ENCODE peak calls at places on chromosome 12, in seven cellular contexts. Y is uterus, H is cardiac fibroblast, S is tibial artery, R is thoracic aorta, B is BE2C, P is esophagus squamous epithelium. M is an unnamed sample.

GRCh38 chr12:101670007-101670671 is 27.3 kb upstream of the CHPT1 start:
- DNase-seq in H (peak; percentile 69), B (peak; percentile 32), R (no peak), P (no peak), S (no peak), Y (peak; percentile 16), M (no peak)

GRCh38 chr12:459430-460258 is at the start of gene B4GALNT3:
- DNase-seq in Y (peak; percentile 45), R (peak; percentile 13), H (peak; percentile 14), S (peak; percentile 88), B (peak; percentile 51), P (no peak), M (no peak)

GRCh38 chr12:39627914-39628313 is 8.3 kb upstream of the ABCD2 start:
- DNase-seq in R (no peak), S (no peak), H (no peak), Y (no peak), B (no peak), P (no peak), M (no peak)

GRCh38 chr12:91194500-91194899 is 11.9 kb upstream of the DCN start:
- DNase-seq in H (peak; percentile 60), S (no peak), B (no peak), Y (no peak), R (no peak), P (no peak), M (no peak)

GRCh38 chr12:66247741-66248140 is 54.6 kb upstream of the HELB start:
- DNase-seq in Y (no peak), S (no peak), H (no peak), B (no peak), P (no peak), R (no peak), M (no peak)

GRCh38 chr12:49716546-49716945 is 9.3 kb upstream of the FMNL3 start:
- DNase-seq in R (no peak), Y (no peak), B (no peak), S (no peak), H (no peak), P (no peak), M (no peak)

GRCh38 chr12:29282452-29282851 is 98.5 kb downstream of the ERGIC2 start:
- DNase-seq in Y (no peak), B (no peak), S (no peak), R (no peak), P (no peak), H (peak; percentile 6), M (no peak)

GRCh38 chr12:63103489-63104131 is 47.4 kb downstream of the AVPR1A start:
- DNase-seq in Y (no peak), R (no peak), B (no peak), P (no peak), S (no peak), H (peak; percentile 31), M (no peak)

GRCh38 chr12:77190022-77190421 is 124.7 kb upstream of the E2F7 start:
- DNase-seq in R (no peak), S (no peak), P (no peak), H (peak; percentile 70), Y (no peak), B (no peak), M (no peak)

GRCh38 chr12:75703131-75703530 is 191.7 kb upstream of the KRR1 start:
- DNase-seq in Y (no peak), S (no peak), B (no peak), P (no peak), R (no peak), H (no peak), M (no peak)

GRCh38 chr12:111798182-111798581 is 31.4 kb downstream of the ALDH2 start:
- DNase-seq in Y (no peak), R (no peak), S (no peak), P (no peak), H (no peak), B (no peak), M (no peak)

GRCh38 chr12:50224026-50224692 is 57.0 kb upstream of the CERS5 start:
- DNase-seq in H (no peak), S (no peak), P (no peak), Y (no peak), B (peak; percentile 31), R (no peak), M (no peak)

GRCh38 chr12:109480356-109480755 is 2.9 kb downstream of the UBE3B start:
- DNase-seq in Y (no peak), R (no peak), H (no peak), P (no peak), S (no peak), B (no peak), M (no peak)

GRCh38 chr12:114711689-114712152 is 27.7 kb upstream of the TBX3 start:
- DNase-seq in R (no peak), H (no peak), B (no peak), S (no peak), P (no peak), Y (no peak), M (no peak)

GRCh38 chr12:105920161-105920684 is 218.5 kb downstream of the NUAK1 start:
- DNase-seq in Y (peak; percentile 82), P (no peak), B (peak; percentile 31), R (no peak), H (peak; percentile 70), S (no peak), M (no peak)

GRCh38 chr12:43797561-43798217 is 8.4 kb downstream of the TWF1 start:
- DNase-seq in B (no peak), S (no peak), H (no peak), P (no peak), Y (no peak), R (no peak), M (no peak)

DNA sequence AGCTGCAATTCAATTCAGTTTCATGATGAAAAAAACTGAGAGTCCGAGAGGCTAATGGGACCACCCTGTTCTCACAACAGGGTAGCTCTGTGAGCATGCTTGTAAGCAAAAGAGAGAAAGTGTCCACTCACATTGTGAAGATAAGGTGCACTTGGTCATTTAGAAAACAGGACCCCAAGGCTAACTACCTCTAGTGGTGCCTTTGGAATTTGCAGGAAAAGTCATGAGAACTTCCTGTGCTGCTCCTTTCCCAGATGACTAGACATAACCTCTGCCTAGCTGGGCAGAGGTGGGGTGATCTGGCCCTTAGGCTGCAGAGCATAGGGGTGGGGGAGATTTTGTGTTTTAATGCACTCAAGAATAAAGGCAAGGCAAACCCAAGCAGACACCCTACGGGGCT is 118.9 kb downstream of the STAB2 start:
- DNase-seq in B (no peak), P (no peak), H (no peak), R (no peak), Y (no peak), S (no peak), M (no peak)
- TF ChIP-seq CTCF in B (peak; percentile 36), P (no peak), H (peak; percentile 2), R (no peak), Y (no peak), S (no peak), M (no peak)

DNA sequence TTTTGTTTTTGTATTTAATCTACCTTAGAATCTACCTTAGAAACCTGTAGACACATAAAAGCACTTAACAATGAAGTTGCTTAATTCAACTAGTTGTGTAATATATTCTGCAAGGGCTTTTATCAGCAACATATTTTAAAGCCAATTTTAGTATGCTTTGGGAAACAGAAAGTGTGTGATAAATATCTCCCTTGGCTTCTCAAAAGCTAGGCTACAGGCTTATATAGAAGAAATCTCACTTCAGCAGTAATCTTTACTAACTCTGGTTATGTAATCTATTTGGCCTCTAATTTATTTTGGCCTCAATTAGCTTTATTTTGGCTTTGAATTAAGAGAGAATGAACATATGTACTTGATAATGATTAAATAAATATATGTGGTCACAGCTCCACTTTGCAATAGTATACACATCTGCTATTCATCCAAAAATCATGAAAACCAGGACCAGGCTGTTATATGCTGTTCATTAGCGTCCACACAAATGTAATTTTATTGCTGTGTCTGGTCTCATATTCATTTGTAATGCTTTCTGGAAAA is 37.2 kb downstream of the LRP6 start:
- DNase-seq in P (no peak), R (no peak), H (peak; percentile 36), B (no peak), S (no peak), Y (no peak), M (no peak)
- TF ChIP-seq CTCF in P (no peak), R (no peak), H (no peak), B (no peak), S (no peak), Y (no peak), M (no peak)

DNA sequence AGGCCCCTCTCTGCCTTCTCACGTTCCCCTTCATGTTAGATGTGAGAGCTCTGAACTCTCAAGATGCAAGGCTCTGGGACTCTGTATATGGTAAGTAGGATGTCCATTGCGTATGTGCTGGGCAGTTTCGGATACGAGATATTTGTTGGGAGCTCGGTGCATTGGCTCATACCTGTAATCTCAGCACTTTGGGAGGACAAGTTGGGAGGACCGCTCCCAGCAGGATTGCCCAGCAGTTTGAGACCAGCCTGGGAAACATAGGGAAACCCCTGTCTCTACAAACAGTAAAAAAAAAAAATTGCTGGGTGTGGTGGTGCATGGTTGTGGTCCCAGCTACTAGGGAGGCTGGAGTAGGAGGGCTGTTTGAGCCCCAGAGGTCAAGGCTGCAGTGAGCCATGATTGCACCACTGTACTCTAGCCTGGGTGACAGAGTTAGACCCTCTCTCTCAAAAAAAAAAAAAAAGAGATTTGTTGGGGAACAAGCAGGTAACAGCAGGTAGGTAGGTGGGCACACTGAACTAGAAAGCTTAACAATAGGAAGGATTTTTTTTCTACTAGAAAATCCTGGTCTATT is 3.4 kb downstream of the TMEM120B start:
- DNase-seq in P (no peak), H (no peak), R (no peak), B (no peak), S (no peak), Y (no peak), M (no peak)
- TF ChIP-seq CTCF in P (no peak), H (no peak), R (no peak), B (no peak), S (no peak), Y (no peak), M (no peak)

GRCh38 chr12:131917711-131918306 is 11.3 kb upstream of the PUS1 start:
- DNase-seq in P (no peak), H (no peak), Y (no peak), R (no peak), S (no peak), B (peak; percentile 11), M (no peak)

GRCh38 chr12:131918311-131919050 is 10.6 kb upstream of the PUS1 start:
- DNase-seq in R (no peak), P (no peak), H (no peak), S (no peak), Y (no peak), B (no peak), M (no peak)

GRCh38 chr12:131915774-131916173 is 13.3 kb upstream of the PUS1 start:
- DNase-seq in P (no peak), R (no peak), S (no peak), Y (no peak), B (peak; percentile 7), H (no peak), M (no peak)

GRCh38 chr12:131916306-131917138 is 12.6 kb upstream of the PUS1 start:
- DNase-seq in H (no peak), P (no peak), Y (no peak), B (peak; percentile 13), R (no peak), S (no peak), M (no peak)

DNA sequence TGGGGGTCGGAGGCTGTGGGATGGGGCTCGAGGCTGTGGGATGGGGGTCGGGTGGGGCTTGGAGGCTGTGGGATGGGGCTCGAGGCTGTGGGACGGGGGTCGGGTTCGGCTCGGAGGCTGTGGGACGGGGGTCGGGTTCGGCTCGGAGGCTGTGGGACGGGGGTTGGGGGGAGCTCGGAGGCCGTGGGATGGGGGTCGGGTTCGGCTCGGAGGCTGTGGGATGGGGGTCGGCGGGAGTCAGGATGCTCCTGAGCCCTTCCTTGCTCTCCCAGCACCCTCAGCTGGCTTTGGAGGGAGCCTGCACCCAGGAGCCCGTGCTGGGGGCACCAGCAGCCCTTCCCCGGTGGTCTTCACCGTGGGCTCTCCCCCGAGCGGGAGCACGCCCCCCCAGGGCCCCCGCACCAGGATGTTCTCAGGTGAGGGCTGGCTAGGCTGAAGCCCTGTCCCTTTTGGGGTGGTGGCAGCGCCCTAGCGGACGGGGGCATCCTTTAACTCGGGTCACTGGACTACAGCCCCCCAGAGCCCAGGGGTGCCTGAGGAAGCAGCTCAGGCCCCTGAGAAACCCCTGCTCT is 11.9 kb upstream of the PUS1 start:
- DNase-seq in S (no peak), Y (no peak), P (no peak), B (peak; percentile 11), H (no peak), R (no peak), M (peak; percentile 94)
- TF ChIP-seq CTCF in S (no peak), Y (no peak), P (no peak), B (no peak), H (no peak), R (no peak), M (no peak)

M was measured in osteocyte.